ENCODE peak calls at places on chromosomes 11 and 22, in nine cellular contexts. Y is stomach, M is mesenchymal stem cell, R is fibroblast of mammary gland, L is cardiac fibroblast, K is IMR-90, I is GM23248, X is AG04450, T is HCT116. N is an unnamed sample.

GRCh38 chr11:1305063-1305495 is 4.4 kb downstream of the TOLLIP start:
- DNase-seq in Y (peak; percentile 24), M (no peak), R (no peak), L (no peak), K (no peak), I (no peak), X (no peak), T (no peak), N (no peak)

GRCh38 chr11:99988105-99988907 is 698.8 kb upstream of the ARHGAP42 start:
- DNase-seq in Y (no peak), M (peak; percentile 8), R (no peak), L (no peak), K (no peak), I (no peak), X (no peak), T (no peak), N (peak; percentile 31)

GRCh38 chr11:77783023-77783422 is 37.5 kb downstream of the RSF1 start:
- DNase-seq in Y (no peak), M (no peak), R (no peak), L (no peak), K (no peak), I (no peak), X (no peak), T (no peak), N (no peak)

GRCh38 chr22:17754233-17754925 is 19.9 kb downstream of the BID start:
- DNase-seq in Y (no peak), M (no peak), R (no peak), L (no peak), K (no peak), I (no peak), X (no peak), T (no peak), N (no peak)

GRCh38 chr11:1152316-1153104 is 5.2 kb upstream of the MUC5AC start:
- DNase-seq in Y (peak; percentile 72), M (peak; percentile 38), R (no peak), L (peak; percentile 66), K (peak; percentile 78), I (no peak), X (peak; percentile 13), T (no peak), N (peak; percentile 45)

GRCh38 chr11:123197711-123198110 is 2.7 kb upstream of the CLMP start:
- DNase-seq in Y (no peak), M (peak; percentile 79), R (peak; percentile 98), L (peak; percentile 91), K (peak; percentile 97), I (peak; percentile 97), X (peak; percentile 82), T (no peak), N (peak; percentile 73)

GRCh38 chr11:69640995-69641581 is at the start of gene CCND1:
- DNase-seq in Y (peak; percentile 75), M (peak; percentile 94), R (peak; percentile 92), L (peak; percentile 95), K (peak; percentile 94), I (peak; percentile 96), X (peak; percentile 86), T (peak; percentile 85), N (peak; percentile 85)

GRCh38 chr22:32558681-32559355 is 84.2 kb downstream of the FBXO7 start:
- DNase-seq in Y (peak; percentile 46), M (peak; percentile 71), R (peak; percentile 88), L (peak; percentile 66), K (peak; percentile 79), I (peak; percentile 93), X (peak; percentile 37), T (peak; percentile 75), N (peak; percentile 98)

GRCh38 chr22:47401976-47402770 is 639.7 kb downstream of the TBC1D22A start:
- DNase-seq in Y (no peak), M (no peak), R (no peak), L (no peak), K (no peak), I (peak; percentile 8), X (no peak), T (no peak), N (no peak)

GRCh38 chr22:27170491-27170890 is 513.1 kb downstream of the MIAT start:
- DNase-seq in Y (no peak), M (peak; percentile 89), R (peak; percentile 94), L (peak; percentile 89), K (peak; percentile 48), I (peak; percentile 99), X (no peak), T (peak; percentile 29), N (peak; percentile 98)

GRCh38 chr22:21978564-21979386 is 3.8 kb downstream of the TOP3B start:
- DNase-seq in Y (no peak), M (no peak), R (no peak), L (no peak), K (no peak), I (no peak), X (no peak), T (no peak), N (no peak)

GRCh38 chr22:43128928-43129424 is 14.2 kb downstream of the MCAT start:
- DNase-seq in Y (peak; percentile 82), M (no peak), R (no peak), L (no peak), K (no peak), I (no peak), X (no peak), T (no peak), N (no peak)

DNA sequence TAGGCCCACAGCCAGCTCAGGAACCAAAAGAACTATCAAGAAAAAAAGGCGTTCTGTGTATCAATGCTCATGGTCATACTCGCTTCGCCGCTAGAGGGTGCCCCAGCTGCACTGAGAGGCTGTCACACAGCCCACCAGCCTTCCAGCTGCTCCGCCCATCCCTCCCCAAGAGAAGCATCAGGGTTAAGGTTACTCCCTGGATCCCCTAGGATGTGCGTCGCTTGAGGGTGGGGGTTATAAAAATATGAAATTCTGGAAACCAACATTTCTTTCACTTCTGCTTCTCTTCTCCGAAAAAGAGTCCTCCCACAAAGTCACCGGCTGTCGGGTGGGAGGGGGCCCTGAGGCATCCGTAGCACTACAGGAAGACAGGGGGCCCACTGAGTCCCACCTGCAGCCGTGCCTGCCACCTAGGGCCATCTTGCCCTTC is 1.7 kb downstream of the CBX6 start:
- DNase-seq in Y (peak; percentile 92), M (peak; percentile 88), R (peak; percentile 81), L (peak; percentile 86), K (peak; percentile 78), I (peak; percentile 93), X (peak; percentile 39), T (peak; percentile 71), N (peak; percentile 76)
- H3K4me3 ChIP-seq in Y (peak overlapping the region; percentile 77), M (no peak overlapping the region), R (peak overlapping the region; percentile 64), L (peak overlapping the region; percentile 70), K (no peak overlapping the region), I (peak overlapping the region; percentile 79), X (peak overlapping the region; percentile 78), T (peak overlapping the region; percentile 61), N (peak overlapping the region; percentile 55)

GRCh38 chr11:63547076-63547475 is 10.5 kb downstream of the PLAAT4 start:
- DNase-seq in Y (no peak), M (no peak), R (no peak), L (no peak), K (no peak), I (no peak), X (no peak), T (no peak), N (no peak)

GRCh38 chr11:63548178-63548577 is 11.6 kb downstream of the PLAAT4 start:
- DNase-seq in Y (no peak), M (no peak), R (no peak), L (no peak), K (no peak), I (no peak), X (no peak), T (no peak), N (no peak)

GRCh38 chr11:63549411-63549810 is 12.8 kb downstream of the PLAAT4 start:
- DNase-seq in Y (no peak), M (no peak), R (no peak), L (no peak), K (no peak), I (no peak), X (no peak), T (no peak), N (no peak)

DNA sequence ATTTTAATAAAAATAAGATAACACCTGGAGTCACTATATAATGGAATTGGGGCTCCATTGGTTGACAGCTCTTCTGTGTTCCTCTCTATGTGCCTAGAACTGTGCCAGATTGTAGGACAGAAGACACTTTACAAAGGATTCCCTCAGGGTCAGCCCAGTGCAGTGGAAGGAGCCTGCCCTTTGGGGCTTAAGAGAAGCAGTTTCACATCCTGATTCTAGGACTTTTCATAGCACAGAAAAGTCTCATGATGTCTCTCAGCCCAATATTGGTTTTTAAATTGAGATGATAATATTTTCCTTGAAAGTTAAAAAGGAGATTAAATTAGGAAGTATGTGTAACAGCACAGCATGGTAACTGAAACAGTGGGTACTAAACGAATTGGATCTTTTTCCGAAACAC is 7.1 kb downstream of the PLAAT4 start:
- DNase-seq in Y (no peak), M (no peak), R (no peak), L (no peak), K (no peak), I (no peak), X (no peak), T (no peak), N (no peak)
- H3K4me3 ChIP-seq in Y (no peak overlapping the region), M (no peak overlapping the region), R (no peak overlapping the region), L (no peak overlapping the region), K (no peak overlapping the region), I (no peak overlapping the region), X (no peak overlapping the region), T (no peak overlapping the region), N (no peak overlapping the region)

GRCh38 chr11:73077454-73077853 is 64.7 kb downstream of the FCHSD2 start:
- DNase-seq in Y (no peak), M (no peak), R (peak; percentile 31), L (peak; percentile 9), K (peak; percentile 33), I (peak; percentile 10), X (no peak), T (no peak), N (no peak)

GRCh38 chr11:73070653-73071052 is 71.5 kb downstream of the FCHSD2 start:
- DNase-seq in Y (no peak), M (no peak), R (no peak), L (no peak), K (no peak), I (no peak), X (no peak), T (no peak), N (no peak)

GRCh38 chr11:73078631-73079030 is 63.5 kb downstream of the FCHSD2 start:
- DNase-seq in Y (no peak), M (no peak), R (no peak), L (no peak), K (no peak), I (no peak), X (no peak), T (no peak), N (no peak)

DNA sequence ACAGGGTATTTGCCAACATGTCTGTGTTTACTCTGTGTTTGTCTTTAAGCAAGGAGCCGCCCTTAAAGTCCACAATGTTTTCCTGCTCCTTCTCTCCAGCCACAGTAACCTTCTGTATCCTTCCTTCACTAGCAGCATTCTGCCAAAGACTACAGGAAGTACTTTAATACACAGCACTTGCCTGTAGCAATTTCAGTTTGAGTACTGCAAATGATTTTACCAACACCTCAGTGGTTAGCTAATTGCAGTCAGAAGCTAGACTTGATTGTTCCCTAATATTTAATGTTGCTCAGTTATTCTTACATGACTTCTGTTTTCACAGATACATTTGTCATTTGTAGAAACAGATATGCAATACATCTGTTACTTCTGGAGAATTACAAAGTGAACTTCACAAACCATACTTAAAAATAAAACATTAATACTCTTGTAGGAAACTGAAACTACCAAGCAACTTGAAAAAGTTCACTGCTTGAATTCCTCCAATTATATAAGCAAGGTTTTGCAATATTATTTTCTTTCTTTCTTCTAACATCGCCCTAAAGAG is 69.1 kb downstream of the FCHSD2 start:
- DNase-seq in Y (no peak), M (peak; percentile 41), R (peak; percentile 31), L (peak; percentile 63), K (peak; percentile 12), I (peak; percentile 43), X (no peak), T (no peak), N (no peak)
- H3K4me3 ChIP-seq in Y (no peak overlapping the region), M (no peak overlapping the region), R (no peak overlapping the region), L (no peak overlapping the region), K (no peak overlapping the region), I (no peak overlapping the region), X (no peak overlapping the region), T (no peak overlapping the region), N (no peak overlapping the region)

GRCh38 chr11:95279921-95280861 is 49.2 kb upstream of the SESN3 start:
- DNase-seq in Y (no peak), M (peak; percentile 28), R (no peak), L (no peak), K (no peak), I (peak; percentile 27), X (no peak), T (no peak), N (no peak)
- H3K4me3 ChIP-seq in Y (no peak overlapping the region), M (no peak overlapping the region), R (no peak overlapping the region), L (no peak overlapping the region), K (no peak overlapping the region), I (no peak overlapping the region), X (no peak overlapping the region), T (no peak overlapping the region), N (no peak overlapping the region)

N was measured in MG63.